ENCODE peak calls at places on chromosomes 11 and 22, in five cellular contexts. H is stomach; Z is GM03348; V is activated gamma-delta T cell treated with anti-CD3 and anti-CD28 coated beads, Interleukin-2, amount 50 U/mL, for 16 hours; R is HT1080. M is an unnamed sample.
A peak's percentile ranks its signal among the peaks of the same experiment; 100 is the strongest.

GRCh38 chr11:48052183-48053040 is 72.1 kb downstream of the PTPRJ start:
- DNase-seq in Z (peak; percentile 46), H (peak; percentile 90), V (no peak), R (peak; percentile 12), M (no peak)

GRCh38 chr22:48143856-48144255 is 1381.4 kb downstream of the TBC1D22A start:
- DNase-seq in R (no peak), Z (no peak), V (no peak), H (no peak), M (no peak)

GRCh38 chr11:46920709-46921108 is 2.4 kb upstream of the LRP4 start:
- DNase-seq in V (no peak), H (no peak), R (peak; percentile 97), Z (peak; percentile 93), M (no peak)

GRCh38 chr22:22894740-22895731 is 7.4 kb downstream of the IGLL5 start:
- DNase-seq in H (no peak), V (no peak), R (no peak), Z (no peak), M (no peak)

GRCh38 chr11:57320067-57320718 is 4.6 kb downstream of the TNKS1BP1 start:
- DNase-seq in H (no peak), V (no peak), R (no peak), Z (no peak), M (no peak)

GRCh38 chr11:27896096-27896495 is 195.8 kb upstream of the BDNF start:
- DNase-seq in H (no peak), Z (no peak), V (no peak), R (no peak), M (no peak)

GRCh38 chr11:44621140-44621681 is 55.7 kb downstream of the CD82 start:
- DNase-seq in Z (peak; percentile 93), V (peak; percentile 20), H (peak; percentile 70), R (peak; percentile 58), M (peak; percentile 77)

GRCh38 chr11:2451336-2451735 is 6.5 kb downstream of the KCNQ1 start:
- DNase-seq in Z (no peak), V (no peak), H (no peak), R (no peak), M (no peak)

GRCh38 chr11:15933896-15934625 is 422.3 kb downstream of the SOX6 start:
- DNase-seq in R (peak; percentile 81), Z (no peak), V (no peak), H (no peak), M (no peak)

GRCh38 chr11:33885338-33886005 is 6.4 kb downstream of the LMO2 start:
- DNase-seq in V (no peak), Z (no peak), H (no peak), R (no peak), M (no peak)

GRCh38 chr11:67293090-67293489 is 4.0 kb downstream of the ANKRD13D start:
- DNase-seq in Z (no peak), V (no peak), H (no peak), R (peak; percentile 75), M (no peak)

GRCh38 chr11:8251767-8252295 is 11.8 kb downstream of the LMO1 start:
- DNase-seq in V (no peak), H (no peak), Z (no peak), R (no peak), M (no peak)

GRCh38 chr11:46381046-46381835 is at the start of gene MDK:
- DNase-seq in H (peak; percentile 48), V (no peak), R (no peak), Z (peak; percentile 63), M (peak; percentile 70)